ENCODE peak calls at places on chromosome 12, in nine cellular contexts. X is MV-4-11, E is GM12865, G is non-pigmented ciliary epithelial cell, O is AML-193, Q is HEK293T, U is substantia nigra, F is head of caudate nucleus, S is SK-MEL-5. V is an unnamed sample.

GRCh38 chr12:49744363-49744885 is 3.1 kb downstream of the TMBIM6 start:
- DNase-seq in S (no peak), U (no peak), Q (no peak), X (no peak), G (no peak), F (no peak), O (no peak), E (no peak), V (no peak)

GRCh38 chr12:127722651-127723050 is 544.3 kb upstream of the TMEM132C start:
- DNase-seq in F (no peak), U (no peak), Q (no peak), G (no peak), E (no peak), S (no peak), X (no peak), O (no peak), V (no peak)

GRCh38 chr12:117847371-117847770 is 121.4 kb downstream of the KSR2 start:
- DNase-seq in E (no peak), S (no peak), Q (no peak), X (no peak), F (no peak), O (no peak), G (no peak), U (no peak), V (no peak)

GRCh38 chr12:109946505-109946904 is 46.4 kb downstream of the TCHP start:
- DNase-seq in X (no peak), O (no peak), F (peak), S (peak), Q (no peak), U (peak), E (no peak), G (no peak), V (peak)

GRCh38 chr12:46246021-46246700 is 22.7 kb downstream of the SLC38A1 start:
- DNase-seq in G (no peak), E (no peak), S (no peak), Q (no peak), O (no peak), U (no peak), X (no peak), F (no peak), V (no peak)

GRCh38 chr12:51409846-51410245 is 14.8 kb upstream of the SLC4A8 start:
- DNase-seq in E (no peak), F (no peak), X (no peak), Q (no peak), O (no peak), G (no peak), U (no peak), S (no peak), V (no peak)

GRCh38 chr12:52797529-52797894 is 1.6 kb upstream of the KRT3 start:
- DNase-seq in S (no peak), E (no peak), G (no peak), U (no peak), X (no peak), Q (no peak), O (no peak), F (no peak), V (no peak)

GRCh38 chr12:17361224-17361623 is 728.8 kb downstream of the RERGL start:
- DNase-seq in E (no peak), Q (no peak), S (peak), F (no peak), U (no peak), G (no peak), X (no peak), O (no peak), V (no peak)

GRCh38 chr12:109111775-109112491 is 4.5 kb upstream of the ACACB start:
- DNase-seq in F (peak), U (peak), Q (peak), O (peak), G (no peak), X (peak), S (peak), E (peak), V (peak)

GRCh38 chr12:111276189-111276588 is 92.7 kb downstream of the PHETA1 start:
- DNase-seq in O (no peak), S (no peak), Q (no peak), U (no peak), E (no peak), G (no peak), F (no peak), X (no peak), V (no peak)

GRCh38 chr12:70543444-70543843 is 93.8 kb downstream of the PTPRB start:
- DNase-seq in S (peak), E (no peak), G (peak), U (no peak), O (no peak), Q (no peak), X (peak), F (no peak), V (no peak)

GRCh38 chr12:34401659-34402227 is 379.4 kb downstream of the ALG10 start:
- DNase-seq in Q (peak), G (no peak), X (no peak), F (peak), O (no peak), S (no peak), U (no peak), E (no peak), V (no peak)

GRCh38 chr12:26338574-26339572 is 143.5 kb downstream of the SSPN start:
- DNase-seq in S (peak), F (peak), O (no peak), G (peak), Q (no peak), E (no peak), X (peak), U (peak), V (no peak)

GRCh38 chr12:126443977-126444376 is 1378.7 kb downstream of the AACS start:
- DNase-seq in X (no peak), E (no peak), S (no peak), Q (no peak), O (no peak), U (no peak), F (no peak), G (no peak), V (no peak)

GRCh38 chr12:46549527-46550265 is 177.1 kb upstream of the SLC38A2 start:
- DNase-seq in G (no peak), F (no peak), U (no peak), X (peak), S (peak), E (peak), Q (no peak), O (no peak), V (peak)

GRCh38 chr12:93347054-93347786 is 30.5 kb upstream of the NUDT4 start:
- DNase-seq in X (no peak), S (no peak), O (no peak), E (no peak), G (no peak), Q (no peak), U (no peak), F (no peak), V (no peak)

GRCh38 chr12:113259499-113259953 is 38.3 kb downstream of the TPCN1 start:
- DNase-seq in O (no peak), X (no peak), G (no peak), S (peak), F (peak), Q (no peak), E (no peak), U (peak), V (no peak)

GRCh38 chr12:25364529-25365339 is 114.0 kb upstream of the KRAS start:
- DNase-seq in S (no peak), E (peak), Q (no peak), F (no peak), U (no peak), O (no peak), X (peak), G (no peak), V (no peak)

GRCh38 chr12:93022603-93023340 is 93.7 kb upstream of the EEA1 start:
- DNase-seq in G (no peak), U (no peak), X (no peak), S (no peak), Q (no peak), F (no peak), E (no peak), O (no peak), V (no peak)

GRCh38 chr12:46579474-46579873 is 206.9 kb upstream of the SLC38A2 start:
- DNase-seq in F (no peak), Q (no peak), O (no peak), X (no peak), U (no peak), G (no peak), E (no peak), S (no peak), V (no peak)

V was measured in KBM-7.